ENCODE peak calls at places on chromosomes 7 and 10, in four cellular contexts. One of them, this sample, is unnamed.

GRCh38 chr10:95235676-95236067 is 41.6 kb downstream of the ACSM6 start:
- DNase-seq in heart right ventricle: no peak
- DNase-seq in choroid plexus epithelial cell: no peak
- DNase-seq in vagina: no peak
- DNase-seq in this sample: no peak

GRCh38 chr7:4244635-4245034 is 437.5 kb upstream of the FOXK1 start:
- DNase-seq in vagina: no peak
- DNase-seq in choroid plexus epithelial cell: no peak
- DNase-seq in heart right ventricle: no peak
- DNase-seq in this sample: no peak

GRCh38 chr10:78687616-78688015 is 381.1 kb upstream of the ZMIZ1 start:
- DNase-seq in vagina: no peak
- DNase-seq in heart right ventricle: no peak
- DNase-seq in choroid plexus epithelial cell: no peak
- DNase-seq in this sample: no peak

GRCh38 chr10:117860823-117861222 is 185.9 kb downstream of the RAB11FIP2 start:
- DNase-seq in choroid plexus epithelial cell: peak; percentile 62
- DNase-seq in heart right ventricle: no peak
- DNase-seq in vagina: no peak
- DNase-seq in this sample: peak; percentile 9

GRCh38 chr10:63208981-63209380 is 75.9 kb downstream of the NRBF2 start:
- DNase-seq in heart right ventricle: no peak
- DNase-seq in choroid plexus epithelial cell: peak; percentile 71
- DNase-seq in vagina: no peak
- DNase-seq in this sample: peak; percentile 30

GRCh38 chr10:123529146-123529760 is 136.9 kb upstream of the GPR26 start:
- DNase-seq in choroid plexus epithelial cell: no peak
- DNase-seq in heart right ventricle: no peak
- DNase-seq in vagina: peak; percentile 60
- DNase-seq in this sample: no peak

GRCh38 chr10:63681965-63682704 is 160.9 kb downstream of the REEP3 start:
- DNase-seq in choroid plexus epithelial cell: peak; percentile 82
- DNase-seq in vagina: no peak
- DNase-seq in heart right ventricle: peak; percentile 70
- DNase-seq in this sample: peak; percentile 100

GRCh38 chr7:47875998-47876744 is 72.1 kb downstream of the PKD1L1 start:
- DNase-seq in choroid plexus epithelial cell: no peak
- DNase-seq in vagina: no peak
- DNase-seq in heart right ventricle: no peak
- DNase-seq in this sample: no peak

GRCh38 chr7:157589680-157590079 is 252.9 kb downstream of the DNAJB6 start:
- DNase-seq in choroid plexus epithelial cell: no peak
- DNase-seq in heart right ventricle: no peak
- DNase-seq in vagina: no peak
- DNase-seq in this sample: no peak

GRCh38 chr7:70040971-70041766 is 442.9 kb downstream of the AUTS2 start:
- DNase-seq in heart right ventricle: no peak
- DNase-seq in choroid plexus epithelial cell: peak; percentile 44
- DNase-seq in vagina: no peak
- DNase-seq in this sample: peak; percentile 54

GRCh38 chr7:100623951-100624824 is 11.8 kb downstream of the MOSPD3 start:
- DNase-seq in choroid plexus epithelial cell: no peak
- DNase-seq in heart right ventricle: no peak
- DNase-seq in vagina: no peak
- DNase-seq in this sample: no peak

GRCh38 chr10:26983156-26983555 is 117.1 kb downstream of the ANKRD26 start:
- DNase-seq in choroid plexus epithelial cell: no peak
- DNase-seq in heart right ventricle: no peak
- DNase-seq in vagina: no peak
- DNase-seq in this sample: no peak

GRCh38 chr7:48441848-48442492 is 270.7 kb downstream of the ABCA13 start:
- DNase-seq in choroid plexus epithelial cell: no peak
- DNase-seq in heart right ventricle: no peak
- DNase-seq in vagina: no peak
- DNase-seq in this sample: no peak

GRCh38 chr7:91266067-91266930 is 2.1 kb downstream of the FZD1 start:
- DNase-seq in choroid plexus epithelial cell: no peak
- DNase-seq in heart right ventricle: peak; percentile 13
- DNase-seq in vagina: no peak
- DNase-seq in this sample: peak; percentile 64

GRCh38 chr7:33986951-33987948 is 81.9 kb downstream of the BMPER start:
- DNase-seq in heart right ventricle: no peak
- DNase-seq in vagina: no peak
- DNase-seq in choroid plexus epithelial cell: peak; percentile 99
- DNase-seq in this sample: peak; percentile 99

GRCh38 chr10:48926255-48926654 is 13.4 kb downstream of the LRRC18 start:
- DNase-seq in choroid plexus epithelial cell: no peak
- DNase-seq in heart right ventricle: peak; percentile 11
- DNase-seq in vagina: no peak
- DNase-seq in this sample: no peak

GRCh38 chr10:126224967-126225671 is 163.2 kb downstream of the ADAM12 start:
- DNase-seq in choroid plexus epithelial cell: no peak
- DNase-seq in vagina: no peak
- DNase-seq in heart right ventricle: no peak
- DNase-seq in this sample: no peak

GRCh38 chr7:140607441-140607989 is 33.1 kb downstream of the DENND2A start:
- DNase-seq in vagina: no peak
- DNase-seq in choroid plexus epithelial cell: peak; percentile 27
- DNase-seq in heart right ventricle: peak; percentile 79
- DNase-seq in this sample: peak; percentile 97

GRCh38 chr7:16463520-16463919 is 2.0 kb downstream of the SOSTDC1 start:
- DNase-seq in vagina: no peak
- DNase-seq in heart right ventricle: no peak
- DNase-seq in choroid plexus epithelial cell: no peak
- DNase-seq in this sample: no peak

GRCh38 chr10:78623577-78624215 is 445.1 kb upstream of the ZMIZ1 start:
- DNase-seq in vagina: no peak
- DNase-seq in choroid plexus epithelial cell: peak; percentile 53
- DNase-seq in heart right ventricle: no peak
- DNase-seq in this sample: peak; percentile 79

GRCh38 chr10:90484518-90484917 is 373.3 kb downstream of the HTR7 start:
- DNase-seq in heart right ventricle: peak; percentile 13
- DNase-seq in choroid plexus epithelial cell: no peak
- DNase-seq in vagina: no peak
- DNase-seq in this sample: peak; percentile 32

GRCh38 chr7:47596502-47597202 is 14.7 kb upstream of the TNS3 start:
- DNase-seq in vagina: no peak
- DNase-seq in choroid plexus epithelial cell: no peak
- DNase-seq in heart right ventricle: no peak
- DNase-seq in this sample: peak; percentile 53

GRCh38 chr10:118259288-118259906 is 82.7 kb downstream of the FAM204A start:
- DNase-seq in choroid plexus epithelial cell: peak; percentile 43
- DNase-seq in heart right ventricle: no peak
- DNase-seq in vagina: no peak
- DNase-seq in this sample: peak; percentile 13

GRCh38 chr7:116329845-116330503 is 119.6 kb downstream of the TES start:
- DNase-seq in choroid plexus epithelial cell: peak; percentile 40
- DNase-seq in heart right ventricle: no peak
- DNase-seq in vagina: no peak
- DNase-seq in this sample: peak; percentile 17

GRCh38 chr10:83023647-83024046 is 1115.7 kb upstream of the GHITM start:
- DNase-seq in choroid plexus epithelial cell: no peak
- DNase-seq in vagina: no peak
- DNase-seq in heart right ventricle: no peak
- DNase-seq in this sample: no peak

GRCh38 chr10:70296406-70296899 is 12.6 kb upstream of the NPFFR1 start:
- DNase-seq in choroid plexus epithelial cell: peak; percentile 81
- DNase-seq in heart right ventricle: peak; percentile 91
- DNase-seq in vagina: no peak
- DNase-seq in this sample: peak; percentile 95

GRCh38 chr7:132065973-132066611 is 509.7 kb upstream of the PODXL start:
- DNase-seq in vagina: no peak
- DNase-seq in heart right ventricle: no peak
- DNase-seq in choroid plexus epithelial cell: peak; percentile 27
- DNase-seq in this sample: no peak

GRCh38 chr10:34061846-34062245 is 727.4 kb upstream of the NRP1 start:
- DNase-seq in heart right ventricle: no peak
- DNase-seq in choroid plexus epithelial cell: no peak
- DNase-seq in vagina: no peak
- DNase-seq in this sample: no peak

GRCh38 chr10:125995726-125996304 is 99.5 kb downstream of the FANK1 start:
- DNase-seq in choroid plexus epithelial cell: no peak
- DNase-seq in heart right ventricle: no peak
- DNase-seq in vagina: no peak
- DNase-seq in this sample: no peak

GRCh38 chr7:490461-491291 is 29.0 kb downstream of the PDGFA start:
- DNase-seq in vagina: no peak
- DNase-seq in heart right ventricle: no peak
- DNase-seq in choroid plexus epithelial cell: no peak
- DNase-seq in this sample: no peak

GRCh38 chr7:2903686-2904162 is 59.6 kb upstream of the GNA12 start:
- DNase-seq in vagina: no peak
- DNase-seq in choroid plexus epithelial cell: no peak
- DNase-seq in heart right ventricle: no peak
- DNase-seq in this sample: no peak

GRCh38 chr7:80521809-80522208 is 9.9 kb upstream of the GNAT3 start:
- DNase-seq in vagina: no peak
- DNase-seq in choroid plexus epithelial cell: no peak
- DNase-seq in heart right ventricle: no peak
- DNase-seq in this sample: no peak

GRCh38 chr7:107622429-107622828 is 38.2 kb upstream of the SLC26A4 start:
- DNase-seq in vagina: no peak
- DNase-seq in choroid plexus epithelial cell: peak; percentile 91
- DNase-seq in heart right ventricle: no peak
- DNase-seq in this sample: peak; percentile 45

GRCh38 chr7:158613481-158613880 is 25.9 kb upstream of the PTPRN2 start:
- DNase-seq in vagina: no peak
- DNase-seq in choroid plexus epithelial cell: no peak
- DNase-seq in heart right ventricle: no peak
- DNase-seq in this sample: no peak

GRCh38 chr7:99311702-99312101 is 14.0 kb upstream of the ARPC1A start:
- DNase-seq in choroid plexus epithelial cell: no peak
- DNase-seq in heart right ventricle: no peak
- DNase-seq in vagina: no peak
- DNase-seq in this sample: no peak

GRCh38 chr7:455110-455928 is 64.3 kb downstream of the PDGFA start:
- DNase-seq in choroid plexus epithelial cell: no peak
- DNase-seq in heart right ventricle: peak; percentile 72
- DNase-seq in vagina: no peak
- DNase-seq in this sample: no peak

GRCh38 chr10:23338155-23338828 is 6.3 kb downstream of the C10orf67 start:
- DNase-seq in vagina: no peak
- DNase-seq in heart right ventricle: no peak
- DNase-seq in choroid plexus epithelial cell: peak; percentile 55
- DNase-seq in this sample: no peak

GRCh38 chr7:45118292-45118691 is 6.8 kb upstream of the TBRG4 start:
- DNase-seq in vagina: no peak
- DNase-seq in heart right ventricle: no peak
- DNase-seq in choroid plexus epithelial cell: no peak
- DNase-seq in this sample: no peak

GRCh38 chr7:133796778-133797177 is 330.4 kb upstream of the LRGUK start:
- DNase-seq in choroid plexus epithelial cell: no peak
- DNase-seq in heart right ventricle: no peak
- DNase-seq in vagina: no peak
- DNase-seq in this sample: no peak

GRCh38 chr7:38673795-38674194 is 42.6 kb upstream of the AMPH start:
- DNase-seq in heart right ventricle: no peak
- DNase-seq in choroid plexus epithelial cell: peak; percentile 95
- DNase-seq in vagina: no peak
- DNase-seq in this sample: peak; percentile 93
- H3K4me3 ChIP-seq in heart right ventricle: no peak overlapping the region
- H3K4me3 ChIP-seq in choroid plexus epithelial cell: no peak overlapping the region
- H3K4me3 ChIP-seq in vagina: no peak overlapping the region
- H3K4me3 ChIP-seq in this sample: no peak overlapping the region

GRCh38 chr10:132634241-132634946 is 96.8 kb downstream of the INPP5A start:
- DNase-seq in vagina: no peak
- DNase-seq in choroid plexus epithelial cell: no peak
- DNase-seq in heart right ventricle: no peak
- DNase-seq in this sample: no peak
- TF ChIP-seq CTCF in vagina: no peak
- TF ChIP-seq CTCF in choroid plexus epithelial cell: peak; percentile 13
- TF ChIP-seq CTCF in heart right ventricle: no peak
- TF ChIP-seq CTCF in this sample: no peak

DNA sequence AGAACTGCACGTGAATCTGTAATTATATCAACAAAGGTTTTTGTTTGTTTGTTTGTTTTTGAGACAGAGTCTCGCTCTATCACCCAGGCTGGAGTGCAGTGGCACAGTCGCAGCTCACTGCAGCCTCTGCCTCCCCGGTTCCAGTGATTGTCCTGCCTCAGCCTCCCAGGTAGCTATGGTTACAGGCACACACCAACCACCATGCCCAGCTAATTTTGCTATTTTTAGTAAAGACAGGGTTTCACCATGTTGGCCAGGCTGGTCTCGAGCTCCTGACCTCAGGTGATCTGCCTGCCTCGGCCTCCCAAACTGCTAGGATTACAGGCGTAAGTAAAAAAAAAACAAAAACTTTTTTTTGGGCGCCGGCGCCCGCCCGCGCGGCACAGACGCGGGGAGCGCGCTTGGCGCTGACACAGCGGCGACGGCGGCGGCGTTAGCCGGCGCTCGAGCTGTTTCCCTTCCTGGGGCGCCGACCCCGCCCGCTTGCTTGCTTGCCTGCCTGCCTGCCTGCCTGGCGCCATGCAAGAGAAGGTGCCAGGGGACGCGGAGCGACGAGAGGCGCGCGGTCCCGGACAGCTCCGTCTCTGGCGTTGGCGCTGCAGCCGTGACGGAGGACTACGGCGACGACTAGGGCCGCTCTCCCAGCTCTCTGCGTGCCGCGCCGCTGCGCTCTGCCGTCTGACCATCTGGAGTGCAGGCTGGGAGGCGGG is 171.4 kb upstream of the NUPR2 start:
- DNase-seq in vagina: no peak
- DNase-seq in choroid plexus epithelial cell: peak; percentile 1
- DNase-seq in heart right ventricle: peak; percentile 5
- DNase-seq in this sample: no peak
- H3K4me3 ChIP-seq in vagina: peak overlapping the region; percentile 28
- H3K4me3 ChIP-seq in choroid plexus epithelial cell: peak overlapping the region; percentile 17
- H3K4me3 ChIP-seq in heart right ventricle: peak overlapping the region; percentile 42
- H3K4me3 ChIP-seq in this sample: no peak overlapping the region

GRCh38 chr10:67849331-67850011 is 11.5 kb upstream of the DNAJC12 start:
- DNase-seq in choroid plexus epithelial cell: peak; percentile 98
- DNase-seq in heart right ventricle: peak; percentile 98
- DNase-seq in vagina: peak; percentile 92
- DNase-seq in this sample: peak; percentile 96
- TF ChIP-seq CTCF in choroid plexus epithelial cell: no peak
- TF ChIP-seq CTCF in heart right ventricle: no peak
- TF ChIP-seq CTCF in vagina: no peak
- TF ChIP-seq CTCF in this sample: peak; percentile 10

DNA sequence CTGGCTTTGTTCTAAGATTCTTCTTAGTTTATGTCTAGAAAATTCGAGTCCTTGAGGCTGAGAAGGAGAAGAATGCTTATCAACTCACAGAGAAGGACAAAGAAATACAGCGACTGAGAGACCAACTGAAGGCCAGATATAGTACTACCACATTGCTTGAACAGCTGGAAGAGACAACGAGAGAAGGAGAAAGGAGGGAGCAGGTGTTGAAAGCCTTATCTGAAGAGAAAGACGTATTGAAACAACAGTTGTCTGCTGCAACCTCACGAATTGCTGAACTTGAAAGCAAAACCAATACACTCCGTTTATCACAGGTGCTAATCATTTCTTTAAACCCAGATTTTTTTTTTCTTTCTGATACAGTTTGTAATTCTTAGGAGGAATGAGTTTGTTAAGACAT is 6.7 kb downstream of the CEP55 start:
- DNase-seq in vagina: no peak
- DNase-seq in heart right ventricle: no peak
- DNase-seq in choroid plexus epithelial cell: no peak
- DNase-seq in this sample: peak; percentile 52
- H3K4me3 ChIP-seq in vagina: no peak overlapping the region
- H3K4me3 ChIP-seq in heart right ventricle: no peak overlapping the region
- H3K4me3 ChIP-seq in choroid plexus epithelial cell: no peak overlapping the region
- H3K4me3 ChIP-seq in this sample: peak overlapping the region; percentile 7

GRCh38 chr7:26078437-26079362 is 73.3 kb upstream of the NFE2L3 start:
- DNase-seq in vagina: no peak
- DNase-seq in heart right ventricle: peak; percentile 35
- DNase-seq in choroid plexus epithelial cell: peak; percentile 42
- DNase-seq in this sample: no peak
- TF ChIP-seq CTCF in vagina: no peak
- TF ChIP-seq CTCF in heart right ventricle: peak; percentile 48
- TF ChIP-seq CTCF in choroid plexus epithelial cell: peak; percentile 58
- TF ChIP-seq CTCF in this sample: no peak